ENCODE peak calls at places on chromosomes 6 and 20, in ten cellular contexts. N is KG1; U is SK-N-MC; I is activated CD4-positive, alpha-beta T cell treated with anti-CD3 and anti-CD28 coated beads, Interleukin-2, amount 50 U/mL, for 48 hours; R is stimulated activated CD8-positive, alpha-beta memory T cell treated with anti-CD3 and anti-CD28 coated beads, Interleukin-15, amount 100 ng/mL, for 4 hours; Y is neuronal stem cell; M is adrenal gland; J is RWPE1; Z is iPS-NIHi11; X is COR-L47. A is an unnamed sample.

GRCh38 chr6:168725821-168726220 is 284.8 kb downstream of the SMOC2 start:
- DNase-seq in N (no peak), U (no peak), I (no peak), R (no peak), Y (no peak), M (no peak), J (no peak), Z (no peak), X (peak), A (no peak)

GRCh38 chr6:20931093-20931492 is 396.8 kb downstream of the CDKAL1 start:
- DNase-seq in N (no peak), U (peak), I (no peak), R (no peak), Y (no peak), M (no peak), J (no peak), Z (no peak), X (no peak), A (no peak)

GRCh38 chr6:27145731-27146455 is 101.6 kb upstream of the PRSS16 start:
- DNase-seq in N (peak), U (peak), I (peak), R (peak), Y (no peak), M (peak), J (peak), Z (peak), X (peak), A (peak)

GRCh38 chr6:13526718-13527668 is 39.6 kb upstream of the GFOD1 start:
- DNase-seq in N (peak), U (no peak), I (no peak), R (no peak), Y (no peak), M (peak), J (peak), Z (no peak), X (peak), A (no peak)

GRCh38 chr6:117559299-117559698 is 43.0 kb downstream of the GOPC start:
- DNase-seq in N (no peak), U (no peak), I (no peak), R (no peak), Y (no peak), M (no peak), J (no peak), Z (no peak), X (no peak), A (no peak)

GRCh38 chr20:63372971-63373885 is 12.1 kb upstream of the CHRNA4 start:
- DNase-seq in N (no peak), U (no peak), I (no peak), R (no peak), Y (no peak), M (no peak), J (no peak), Z (no peak), X (no peak), A (no peak)

GRCh38 chr6:170366248-170366960 is 59.8 kb downstream of the FAM120B start:
- DNase-seq in N (no peak), U (no peak), I (no peak), R (no peak), Y (no peak), M (no peak), J (no peak), Z (no peak), X (no peak), A (no peak)

GRCh38 chr20:23515250-23515939 is 24.5 kb downstream of the CST8 start:
- DNase-seq in N (no peak), U (peak), I (no peak), R (no peak), Y (no peak), M (no peak), J (no peak), Z (no peak), X (no peak), A (no peak)

GRCh38 chr6:134217110-134217509 is 100.8 kb downstream of the SGK1 start:
- DNase-seq in N (no peak), U (no peak), I (no peak), R (no peak), Y (no peak), M (no peak), J (no peak), Z (no peak), X (no peak), A (peak)

GRCh38 chr6:41071501-41071922 is 644 bp downstream of the OARD1 start:
- DNase-seq in N (peak), U (no peak), I (no peak), R (no peak), Y (no peak), M (no peak), J (no peak), Z (peak), X (peak), A (no peak)

GRCh38 chr20:32218156-32218900 is 10.6 kb downstream of the POFUT1 start:
- DNase-seq in N (no peak), U (no peak), I (no peak), R (no peak), Y (no peak), M (no peak), J (no peak), Z (no peak), X (no peak), A (no peak)

GRCh38 chr6:144190593-144190992 is 40.3 kb downstream of the STX11 start:
- DNase-seq in N (no peak), U (no peak), I (no peak), R (no peak), Y (no peak), M (peak), J (peak), Z (no peak), X (no peak), A (peak)

GRCh38 chr6:102655823-102656222 is 1262.3 kb downstream of the GRIK2 start:
- DNase-seq in N (no peak), U (no peak), I (no peak), R (no peak), Y (no peak), M (no peak), J (no peak), Z (no peak), X (no peak), A (no peak)

GRCh38 chr20:62953167-62953838 is 794 bp downstream of the SLC17A9 start:
- DNase-seq in N (no peak), U (no peak), I (peak), R (no peak), Y (no peak), M (no peak), J (no peak), Z (no peak), X (no peak), A (no peak)

GRCh38 chr20:60365063-60365640 is 406.9 kb downstream of the CDH26 start:
- DNase-seq in N (no peak), U (no peak), I (peak), R (no peak), Y (no peak), M (no peak), J (no peak), Z (peak), X (no peak), A (no peak)

GRCh38 chr20:31593221-31594001 is 11.7 kb upstream of the ID1 start:
- DNase-seq in N (no peak), U (no peak), I (peak), R (no peak), Y (no peak), M (no peak), J (peak), Z (peak), X (no peak), A (no peak)

GRCh38 chr20:44326391-44327159 is 10.3 kb upstream of the R3HDML start:
- DNase-seq in N (no peak), U (no peak), I (peak), R (peak), Y (no peak), M (no peak), J (no peak), Z (peak), X (no peak), A (no peak)

GRCh38 chr20:35327074-35327976 is 35.1 kb upstream of the FAM83C start:
- DNase-seq in N (no peak), U (no peak), I (no peak), R (no peak), Y (no peak), M (no peak), J (no peak), Z (no peak), X (no peak), A (no peak)

GRCh38 chr6:72272958-72273357 is 348.9 kb upstream of the KCNQ5 start:
- DNase-seq in N (no peak), U (no peak), I (no peak), R (no peak), Y (no peak), M (no peak), J (no peak), Z (no peak), X (no peak), A (peak)

A was measured in stromal cell of bone marrow.